ENCODE peak calls at places on chromosomes 12 and 14, in four cellular contexts. V is fibroblast of lung, J is hepatocyte, L is AG04450. F is an unnamed sample.

GRCh38 chr14:100309028-100309718 is 2.9 kb upstream of the SLC25A29 start:
- DNase-seq in L (no peak), J (no peak), V (no peak), F (no peak)

GRCh38 chr14:32564591-32564990 is 235.5 kb downstream of the AKAP6 start:
- DNase-seq in V (peak; percentile 47), L (no peak), J (peak; percentile 28), F (peak; percentile 72)

GRCh38 chr12:58584885-58585284 is 335.4 kb downstream of the LRIG3 start:
- DNase-seq in V (no peak), L (no peak), J (no peak), F (peak; percentile 65)

GRCh38 chr14:19743256-19743655 is at the start of gene OR4Q3:
- DNase-seq in L (no peak), V (no peak), J (no peak), F (no peak)

GRCh38 chr12:65968359-65968758 is 144.1 kb downstream of the HMGA2 start:
- DNase-seq in V (no peak), L (no peak), J (no peak), F (no peak)

GRCh38 chr12:113239288-113239771 is 18.1 kb downstream of the TPCN1 start:
- DNase-seq in J (no peak), L (no peak), V (no peak), F (no peak)

GRCh38 chr12:57235012-57235727 is 5.7 kb downstream of the SHMT2 start:
- DNase-seq in J (peak; percentile 36), V (peak; percentile 41), L (no peak), F (no peak)

GRCh38 chr12:116302200-116303075 is 24.9 kb upstream of the MED13L start:
- DNase-seq in L (no peak), V (no peak), J (no peak), F (no peak)

GRCh38 chr12:40031965-40032364 is 73.9 kb downstream of the SLC2A13 start:
- DNase-seq in J (no peak), L (no peak), V (no peak), F (no peak)
- TF ChIP-seq CTCF in J (no peak), L (no peak), V (no peak), F (no peak)

DNA sequence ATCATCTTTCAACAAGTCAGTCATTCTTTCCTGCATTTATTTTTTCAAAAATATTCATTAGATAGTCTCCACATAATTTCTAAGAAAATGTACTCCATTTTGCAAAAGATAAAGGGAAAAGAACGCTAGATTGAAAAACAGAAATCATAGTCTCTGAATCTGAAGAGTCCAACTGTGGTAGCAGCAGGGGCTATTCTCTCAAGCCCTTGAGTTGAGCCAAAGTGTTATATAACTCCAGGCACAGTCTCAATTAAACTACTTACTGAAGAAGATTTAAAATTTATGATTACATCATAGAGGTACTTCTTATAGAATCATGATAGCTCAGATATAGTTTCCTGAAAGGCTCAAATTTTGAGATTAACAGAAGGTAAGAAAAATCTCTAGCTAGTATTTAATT is 5.8 kb downstream of the LDHB start:
- DNase-seq in J (no peak), L (no peak), V (no peak), F (no peak)
- H3K4me3 ChIP-seq in J (no peak overlapping the region), L (no peak overlapping the region), V (no peak overlapping the region), F (no peak overlapping the region)

GRCh38 chr14:94598816-94599655 is 13.2 kb upstream of the SERPINA3 start:
- DNase-seq in J (peak; percentile 90), L (peak; percentile 89), V (peak; percentile 99), F (peak; percentile 95)
- TF ChIP-seq CTCF in J (peak; percentile 27), L (no peak), V (no peak), F (no peak)

GRCh38 chr14:104139460-104140212 is 1.2 kb downstream of the KIF26A start:
- DNase-seq in V (no peak), L (no peak), J (no peak), F (no peak)
- H3K4me3 ChIP-seq in V (peak overlapping the region; percentile 38), L (no peak overlapping the region), J (peak overlapping the region; percentile 75), F (no peak overlapping the region)

GRCh38 chr12:125193798-125194562 is 128.7 kb downstream of the AACS start:
- DNase-seq in V (peak; percentile 63), J (no peak), L (no peak), F (no peak)
- TF ChIP-seq CTCF in V (no peak), J (no peak), L (no peak), F (no peak)